ENCODE peak calls at places on chromosomes 3 and 15, in four cellular contexts. S is HepG2, G is GM12878, Y is K562. M is an unnamed sample.

GRCh38 chr15:34012461-34013028 is 26.5 kb downstream of the AVEN start:
- DNase-seq in S (no peak), G (no peak), Y (no peak), M (no peak)

GRCh38 chr3:18489939-18490338 is 64.8 kb upstream of the SATB1 start:
- DNase-seq in S (no peak), Y (no peak), G (no peak), M (no peak)

GRCh38 chr3:107881517-107881916 is 209.3 kb downstream of the CD47 start:
- DNase-seq in S (no peak), Y (no peak), G (no peak), M (no peak)

GRCh38 chr3:37992271-37993066 is 1.9 kb downstream of the VILL start:
- DNase-seq in Y (peak; percentile 58), G (no peak), S (peak; percentile 48), M (no peak)

GRCh38 chr15:78853500-78853899 is 19.2 kb upstream of the MORF4L1 start:
- DNase-seq in Y (no peak), S (no peak), G (no peak), M (no peak)

GRCh38 chr3:194136519-194137313 is 768 bp downstream of the HES1 start:
- DNase-seq in S (peak; percentile 14), Y (no peak), G (no peak), M (peak; percentile 50)

GRCh38 chr15:100350434-100351226 is 8.9 kb upstream of the ADAMTS17 start:
- DNase-seq in G (no peak), Y (no peak), S (peak; percentile 90), M (no peak)

GRCh38 chr3:189945935-189946709 is 174.6 kb downstream of the P3H2 start:
- DNase-seq in Y (no peak), S (no peak), G (no peak), M (no peak)

GRCh38 chr3:162632672-162633071 is 1136.1 kb downstream of the OTOL1 start:
- DNase-seq in Y (no peak), G (no peak), S (no peak), M (no peak)

GRCh38 chr15:101056366-101057334 is 137.5 kb downstream of the LRRK1 start:
- DNase-seq in G (no peak), Y (no peak), S (peak; percentile 80), M (no peak)

GRCh38 chr3:114848087-114848486 is 299.0 kb downstream of the ZBTB20 start:
- DNase-seq in Y (no peak), S (no peak), G (no peak), M (no peak)

GRCh38 chr15:23642413-23643044 is 5.1 kb downstream of the MAGEL2 start:
- DNase-seq in S (peak; percentile 51), G (no peak), Y (peak; percentile 76), M (peak; percentile 69)

GRCh38 chr3:142563491-142563997 is 15.0 kb downstream of the ATR start:
- DNase-seq in G (no peak), Y (no peak), S (no peak), M (no peak)

GRCh38 chr3:29072626-29073025 is 208.2 kb upstream of the RBMS3 start:
- DNase-seq in S (no peak), Y (no peak), G (no peak), M (no peak)

GRCh38 chr3:52529376-52530333 is 4.0 kb downstream of the NT5DC2 start:
- DNase-seq in G (no peak), Y (no peak), S (no peak), M (no peak)

GRCh38 chr3:33392703-33393125 is 47.5 kb downstream of the UBP1 start:
- DNase-seq in S (no peak), G (no peak), Y (peak; percentile 35), M (no peak)

GRCh38 chr3:117526485-117527079 is 817.0 kb downstream of the TUSC7 start:
- DNase-seq in Y (no peak), S (peak; percentile 4), G (no peak), M (peak; percentile 24)

GRCh38 chr3:189981668-189982067 is 139.0 kb downstream of the P3H2 start:
- DNase-seq in Y (no peak), S (no peak), G (no peak), M (no peak)

GRCh38 chr15:79728867-79729266 is 167.9 kb downstream of the MTHFS start:
- DNase-seq in S (no peak), G (no peak), Y (no peak), M (no peak)

GRCh38 chr3:167740961-167741587 is 5.6 kb downstream of the SERPINI1 start:
- DNase-seq in Y (no peak), G (no peak), S (peak; percentile 43), M (peak; percentile 49)

GRCh38 chr15:89385596-89386242 is 51.1 kb upstream of the POLG start:
- DNase-seq in S (no peak), G (no peak), Y (no peak), M (no peak)

GRCh38 chr15:39807791-39808190 is 25.1 kb upstream of the FSIP1 start:
- DNase-seq in S (no peak), G (no peak), Y (no peak), M (peak; percentile 39)

GRCh38 chr15:40984963-40985362 is 31.7 kb downstream of the CHAC1 start:
- DNase-seq in S (no peak), Y (no peak), G (no peak), M (no peak)

GRCh38 chr15:100255644-100256043 is 86.1 kb downstream of the ADAMTS17 start:
- DNase-seq in G (no peak), Y (no peak), S (no peak), M (no peak)

GRCh38 chr15:41660235-41661077 is at the start of gene MGA:
- DNase-seq in S (peak; percentile 74), G (peak; percentile 84), Y (peak; percentile 91), M (peak; percentile 91)

GRCh38 chr3:52120576-52121458 is 33.4 kb downstream of the POC1A start:
- DNase-seq in S (no peak), G (no peak), Y (no peak), M (no peak)

GRCh38 chr3:9301798-9302197 is 52.4 kb upstream of the SRGAP3 start:
- DNase-seq in G (no peak), S (no peak), Y (no peak), M (no peak)

GRCh38 chr3:151905647-151906046 is 32.2 kb downstream of the SUCNR1 start:
- DNase-seq in G (no peak), S (no peak), Y (no peak), M (no peak)

GRCh38 chr3:194128202-194128907 is 7.6 kb upstream of the HES1 start:
- DNase-seq in S (no peak), G (no peak), Y (no peak), M (no peak)

GRCh38 chr3:168117853-168118313 is 22.2 kb upstream of the GOLIM4 start:
- DNase-seq in Y (no peak), G (no peak), S (peak; percentile 62), M (no peak)

GRCh38 chr3:181886676-181887075 is 175.0 kb downstream of the SOX2 start:
- DNase-seq in S (no peak), Y (no peak), G (no peak), M (no peak)

GRCh38 chr3:26271848-26272247 is 350.7 kb upstream of the LRRC3B start:
- DNase-seq in G (no peak), S (no peak), Y (no peak), M (no peak)

DNA sequence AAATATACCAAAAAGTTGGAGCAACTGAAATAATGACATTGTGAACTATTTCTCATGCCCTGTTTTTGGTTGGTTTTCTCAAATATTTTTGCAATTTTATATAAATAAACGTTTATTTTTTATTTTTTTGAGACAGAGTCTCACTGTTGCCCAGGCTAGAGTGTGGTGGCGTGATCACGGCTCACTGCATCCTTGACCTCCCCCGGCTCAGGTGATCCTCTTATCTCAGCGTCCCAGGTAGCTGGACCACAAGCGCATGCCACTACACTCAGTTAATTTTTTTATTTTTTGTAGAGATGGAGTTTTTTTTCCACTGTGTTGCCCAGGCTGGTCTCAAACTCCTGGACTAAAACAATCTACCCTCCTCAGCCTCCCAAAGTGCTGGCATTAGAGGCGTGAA is 45.6 kb downstream of the YEATS2 start:
- DNase-seq in G (no peak), S (no peak), Y (no peak), M (no peak)
- TF ChIP-seq ATF2 in G (no peak), S (no peak), Y (no peak), M (no peak)

GRCh38 chr3:55376753-55377347 is 110.3 kb downstream of the WNT5A start:
- DNase-seq in S (no peak), Y (no peak), G (no peak), M (no peak)

DNA sequence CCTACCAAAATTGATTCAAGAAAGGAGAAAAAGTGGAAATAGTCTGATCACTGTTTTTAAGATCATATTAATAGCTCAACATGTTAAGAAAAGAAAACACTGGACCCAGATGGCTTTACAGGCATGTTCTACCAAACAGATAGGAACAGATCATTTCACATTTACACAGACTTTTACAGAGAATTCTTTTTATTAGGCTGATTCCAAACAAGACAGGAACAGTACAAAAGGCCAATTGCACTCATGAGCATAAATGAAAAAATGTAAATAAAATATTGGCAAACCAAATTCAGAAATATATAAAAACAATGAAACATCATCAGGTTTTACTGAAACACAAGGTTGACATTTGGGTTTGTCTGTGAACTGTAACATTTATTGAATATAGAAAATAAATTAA is 106.5 kb downstream of the WNT5A start:
- DNase-seq in G (no peak), S (no peak), Y (no peak), M (no peak)
- TF ChIP-seq CBFB in G (no peak), S (no peak), Y (no peak), M (no peak)

DNA sequence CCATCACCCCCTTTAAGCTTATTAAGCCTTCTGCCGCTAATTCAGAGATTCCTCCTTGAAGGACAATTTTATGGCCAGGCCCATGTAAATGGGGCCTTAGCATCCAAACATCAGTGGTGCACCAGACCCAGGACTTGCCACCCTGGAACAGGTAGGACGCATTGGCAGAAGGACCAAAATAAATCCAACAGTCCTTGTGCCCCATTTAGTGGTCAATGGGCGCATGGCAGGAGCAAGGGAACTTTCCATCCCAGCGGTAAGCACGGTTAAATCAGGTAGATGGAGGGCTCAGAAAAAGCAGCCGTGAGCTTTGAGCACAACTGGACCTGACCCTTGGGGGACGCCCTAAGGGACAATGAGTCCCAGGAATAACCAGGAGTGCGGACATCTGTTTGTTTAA is 540.8 kb upstream of the ROBO1 start:
- DNase-seq in G (no peak), Y (no peak), S (no peak), M (no peak)
- TF ChIP-seq ATF2 in G (no peak), Y (no peak), S (no peak), M (no peak)

DNA sequence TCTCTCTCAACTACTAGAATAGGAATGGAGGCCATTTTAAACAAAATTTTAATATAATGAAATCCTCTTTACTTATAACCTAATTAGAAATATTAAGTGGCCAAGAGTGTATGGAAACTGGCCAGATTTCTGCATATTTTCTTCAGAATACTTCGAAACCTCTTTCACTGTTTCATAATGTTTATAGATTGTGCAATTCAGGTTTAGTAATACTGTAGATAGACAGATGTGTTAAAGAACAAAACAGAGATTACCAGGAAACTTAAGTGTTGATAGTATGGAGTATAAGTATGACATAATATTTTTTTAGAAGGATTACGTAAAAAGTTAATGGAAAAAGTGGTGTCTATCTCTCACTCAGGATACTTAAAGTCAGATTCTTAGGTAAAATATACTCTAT is 4.7 kb downstream of the ABHD5 start:
- DNase-seq in G (no peak), Y (no peak), S (no peak), M (no peak)
- TF ChIP-seq CBFB in G (no peak), Y (no peak), S (no peak), M (no peak)

M was measured in WTC11.